ENCODE peak calls at places on chromosome 19, in seven cellular contexts. One of them, this sample, is unnamed.

GRCh38 chr19:16323532-16323931 is 1.1 kb upstream of the KLF2 start:
- DNase-seq in ELR: no peak
- DNase-seq in NCI-H82: no peak
- DNase-seq in hepatocyte: no peak
- DNase-seq in mesenchymal stem cell: no peak
- DNase-seq in body of pancreas: no peak
- DNase-seq in psoas muscle: no peak
- DNase-seq in this sample: no peak

GRCh38 chr19:39470724-39471339 is 9.8 kb upstream of the TIMM50 start:
- DNase-seq in ELR: peak; percentile 51
- DNase-seq in NCI-H82: no peak
- DNase-seq in hepatocyte: no peak
- DNase-seq in mesenchymal stem cell: no peak
- DNase-seq in body of pancreas: no peak
- DNase-seq in psoas muscle: no peak
- DNase-seq in this sample: no peak

GRCh38 chr19:17725422-17726078 is 6.3 kb downstream of the MAP1S start:
- DNase-seq in ELR: no peak
- DNase-seq in NCI-H82: no peak
- DNase-seq in hepatocyte: no peak
- DNase-seq in mesenchymal stem cell: no peak
- DNase-seq in body of pancreas: no peak
- DNase-seq in psoas muscle: no peak
- DNase-seq in this sample: peak; percentile 29

GRCh38 chr19:5953680-5954213 is 24.2 kb downstream of the RANBP3 start:
- DNase-seq in ELR: no peak
- DNase-seq in NCI-H82: no peak
- DNase-seq in hepatocyte: no peak
- DNase-seq in mesenchymal stem cell: peak; percentile 30
- DNase-seq in body of pancreas: no peak
- DNase-seq in psoas muscle: no peak
- DNase-seq in this sample: no peak

GRCh38 chr19:19630062-19630414 is 2.0 kb upstream of the LPAR2 start:
- DNase-seq in ELR: no peak
- DNase-seq in NCI-H82: no peak
- DNase-seq in hepatocyte: no peak
- DNase-seq in mesenchymal stem cell: no peak
- DNase-seq in body of pancreas: no peak
- DNase-seq in psoas muscle: no peak
- DNase-seq in this sample: no peak

GRCh38 chr19:35742121-35742724 is at the start of gene IGFLR1:
- DNase-seq in ELR: no peak
- DNase-seq in NCI-H82: peak; percentile 16
- DNase-seq in hepatocyte: no peak
- DNase-seq in mesenchymal stem cell: no peak
- DNase-seq in body of pancreas: no peak
- DNase-seq in psoas muscle: no peak
- DNase-seq in this sample: no peak

GRCh38 chr19:47157455-47158321 is 27.1 kb downstream of the SAE1 start:
- DNase-seq in ELR: peak; percentile 61
- DNase-seq in NCI-H82: no peak
- DNase-seq in hepatocyte: peak; percentile 26
- DNase-seq in mesenchymal stem cell: peak; percentile 47
- DNase-seq in body of pancreas: peak; percentile 21
- DNase-seq in psoas muscle: peak; percentile 32
- DNase-seq in this sample: no peak

GRCh38 chr19:411723-412355 is 2.9 kb upstream of the C2CD4C start:
- DNase-seq in ELR: no peak
- DNase-seq in NCI-H82: no peak
- DNase-seq in hepatocyte: no peak
- DNase-seq in mesenchymal stem cell: no peak
- DNase-seq in body of pancreas: peak; percentile 3
- DNase-seq in psoas muscle: no peak
- DNase-seq in this sample: peak; percentile 8

GRCh38 chr19:1616396-1616795 is 11.1 kb upstream of the UQCR11 start:
- DNase-seq in ELR: peak; percentile 69
- DNase-seq in NCI-H82: no peak
- DNase-seq in hepatocyte: no peak
- DNase-seq in mesenchymal stem cell: peak; percentile 45
- DNase-seq in body of pancreas: no peak
- DNase-seq in psoas muscle: no peak
- DNase-seq in this sample: no peak

GRCh38 chr19:4197228-4197624 is 14.7 kb downstream of the ANKRD24 start:
- DNase-seq in ELR: no peak
- DNase-seq in NCI-H82: no peak
- DNase-seq in hepatocyte: no peak
- DNase-seq in mesenchymal stem cell: no peak
- DNase-seq in body of pancreas: no peak
- DNase-seq in psoas muscle: no peak
- DNase-seq in this sample: no peak

GRCh38 chr19:16096281-16096855 is 15.3 kb upstream of the RAB8A start:
- DNase-seq in ELR: no peak
- DNase-seq in NCI-H82: peak; percentile 97
- DNase-seq in hepatocyte: no peak
- DNase-seq in mesenchymal stem cell: peak; percentile 47
- DNase-seq in body of pancreas: no peak
- DNase-seq in psoas muscle: no peak
- DNase-seq in this sample: peak; percentile 81

This sample was measured in WERI-Rb-1.